ENCODE peak calls at places on chromosomes 2 and 18, in five cellular contexts. P is IMR-90, G is right atrium auricular region, A is sigmoid colon, N is lower leg skin. F is an unnamed sample.

GRCh38 chr2:241772063-241772499 is 4.5 kb upstream of the GAL3ST2 start:
- DNase-seq in N (no peak), G (peak), A (no peak), P (no peak), F (no peak)

GRCh38 chr2:31475692-31476091 is 61.1 kb upstream of the XDH start:
- DNase-seq in G (no peak), N (no peak), P (peak), A (no peak), F (no peak)

GRCh38 chr18:36127866-36128845 is 984 bp downstream of the SLC39A6 start:
- DNase-seq in N (no peak), G (no peak), A (no peak), P (peak), F (no peak)

GRCh38 chr2:228426502-228427216 is 245.2 kb upstream of the SPHKAP start:
- DNase-seq in G (no peak), P (no peak), N (no peak), A (no peak), F (no peak)

GRCh38 chr18:27278131-27278530 is 93.0 kb upstream of the CHST9 start:
- DNase-seq in G (no peak), A (no peak), N (no peak), P (no peak), F (no peak)

GRCh38 chr2:7612969-7613368 is 695.8 kb downstream of the RNF144A start:
- DNase-seq in N (no peak), A (no peak), G (no peak), P (peak), F (no peak)

GRCh38 chr2:209577376-209578357 is 153.8 kb downstream of the MAP2 start:
- DNase-seq in N (no peak), P (peak), A (no peak), G (no peak), F (no peak)

GRCh38 chr2:181589779-181590178 is 67.1 kb downstream of the CERKL start:
- DNase-seq in N (no peak), A (no peak), G (no peak), P (no peak), F (no peak)

GRCh38 chr2:124566518-124566970 is 541.5 kb downstream of the CNTNAP5 start:
- DNase-seq in P (no peak), A (no peak), G (no peak), N (no peak), F (no peak)

GRCh38 chr2:206846331-206846730 is 80.9 kb downstream of the FASTKD2 start:
- DNase-seq in N (no peak), P (no peak), A (no peak), G (no peak), F (no peak)

GRCh38 chr2:178241852-178242551 is 47.7 kb downstream of the OSBPL6 start:
- DNase-seq in N (no peak), G (peak), P (peak), A (peak), F (no peak)

GRCh38 chr2:238418999-238419546 is 7.7 kb upstream of the ASB1 start:
- DNase-seq in G (no peak), A (no peak), P (peak), N (no peak), F (no peak)

GRCh38 chr18:48797841-48798255 is 152.9 kb downstream of the SMAD7 start:
- DNase-seq in A (peak), G (peak), N (peak), P (no peak), F (no peak)

GRCh38 chr2:77421971-77422370 is 100.2 kb downstream of the LRRTM4 start:
- DNase-seq in P (no peak), N (no peak), G (no peak), A (no peak), F (no peak)

GRCh38 chr18:53556450-53556849 is 668.0 kb downstream of the MBD2 start:
- DNase-seq in P (no peak), G (no peak), N (no peak), A (no peak), F (no peak)

GRCh38 chr18:53551868-53552426 is 672.5 kb downstream of the MBD2 start:
- DNase-seq in N (no peak), A (no peak), P (no peak), G (no peak), F (no peak)

GRCh38 chr18:53553030-53553429 is 671.4 kb downstream of the MBD2 start:
- DNase-seq in N (no peak), G (no peak), P (no peak), A (no peak), F (no peak)
- TF ChIP-seq CTCF in N (no peak), G (no peak), P (no peak), A (no peak), F (no peak)

DNA sequence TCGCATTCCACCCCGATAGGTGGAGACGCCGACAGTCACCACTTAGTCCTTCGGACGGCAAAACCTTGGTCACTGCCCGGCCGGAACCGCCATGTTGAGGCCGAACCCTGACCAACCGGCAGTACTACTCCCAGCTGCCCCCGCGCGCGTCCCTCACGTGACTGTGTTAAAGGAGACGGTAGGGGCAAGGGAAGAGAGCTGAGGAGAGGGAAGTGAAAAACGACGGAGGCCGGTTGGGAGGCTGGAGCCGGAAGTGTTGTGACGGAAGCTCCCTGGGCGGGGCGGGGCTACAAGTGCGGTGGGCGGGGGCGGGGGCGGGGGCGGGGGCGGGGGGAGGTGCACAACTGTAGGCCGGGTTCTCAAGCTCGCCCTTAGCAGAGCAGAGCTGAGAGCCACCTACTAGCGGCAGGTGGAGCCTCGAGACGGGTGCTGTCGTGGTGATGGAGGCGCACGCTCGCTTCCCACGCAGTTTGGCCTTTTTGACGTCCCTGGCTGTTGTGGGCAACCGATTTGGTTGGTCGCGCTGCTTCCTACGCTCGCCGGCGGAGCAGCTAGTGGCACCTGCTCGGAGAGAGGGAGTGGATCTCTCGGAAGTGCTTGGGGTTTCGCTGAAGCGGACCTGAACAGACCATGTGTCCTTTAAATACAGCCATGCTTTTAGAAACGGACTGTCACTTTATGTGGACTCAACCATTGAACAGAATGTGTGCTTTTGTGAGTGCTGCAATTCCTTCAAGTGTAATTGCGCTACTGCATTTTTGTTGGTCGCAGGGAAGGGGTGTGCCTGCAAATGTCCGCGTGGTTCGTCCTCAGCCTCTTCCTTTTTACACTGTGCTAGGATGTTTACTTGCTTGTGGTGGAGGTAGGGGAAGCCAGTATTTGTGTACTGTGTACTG is at the start of gene TRAPPC8:
- DNase-seq in P (peak), G (peak), A (peak), N (peak), F (peak)
- TF ChIP-seq CTCF in P (no peak), G (no peak), A (no peak), N (no peak), F (no peak)

DNA sequence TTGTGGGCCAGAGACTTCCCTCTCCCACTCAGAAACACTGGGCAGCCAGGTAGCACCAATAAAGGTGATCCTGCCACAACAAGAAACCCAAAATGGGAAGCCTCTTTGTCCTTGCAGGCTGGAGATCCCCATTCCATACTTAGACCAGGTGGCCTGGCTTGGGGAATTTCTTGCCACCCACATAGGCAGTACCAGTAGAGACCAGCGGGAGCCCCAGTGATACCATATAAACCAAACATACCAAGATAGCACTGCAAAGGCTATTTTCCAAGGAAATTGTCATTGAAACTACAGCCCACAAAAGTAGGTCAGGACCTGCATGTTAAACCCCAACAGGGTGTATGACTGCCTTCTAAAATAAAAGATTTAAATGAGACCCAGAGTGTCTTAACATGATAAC is 171.6 kb downstream of the DIS3L2 start:
- DNase-seq in G (no peak), N (no peak), P (no peak), A (no peak), F (no peak)
- TF ChIP-seq CTCF in G (no peak), N (no peak), P (peak), A (no peak), F (no peak)

GRCh38 chr2:62774555-62775366 is 69.2 kb downstream of the EHBP1 start:
- DNase-seq in A (peak), P (peak), N (no peak), G (no peak), F (no peak)

GRCh38 chr2:62770629-62771028 is 65.1 kb downstream of the EHBP1 start:
- DNase-seq in G (no peak), N (no peak), A (no peak), P (no peak), F (no peak)

DNA sequence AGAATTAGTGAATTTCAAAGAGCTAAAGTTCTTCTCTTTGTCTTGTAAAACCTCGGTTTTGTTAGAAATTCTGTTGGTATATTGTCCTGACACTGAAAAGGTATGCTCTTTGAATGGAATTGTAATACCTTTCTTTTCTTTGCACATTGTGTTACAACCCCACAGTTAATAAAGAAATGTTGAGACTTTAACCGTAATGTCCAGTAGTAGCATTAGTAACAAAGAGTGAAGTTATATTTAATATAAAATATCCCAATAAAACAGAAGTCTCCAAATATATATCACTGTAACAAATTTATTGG is 69.8 kb downstream of the EHBP1 start:
- DNase-seq in P (no peak), N (no peak), G (no peak), A (no peak), F (no peak)
- TF ChIP-seq CTCF in P (no peak), N (no peak), G (no peak), A (peak), F (no peak)

GRCh38 chr2:118539290-118539689 is 308.2 kb downstream of the EN1 start:
- DNase-seq in P (peak), A (no peak), G (no peak), N (peak), F (no peak)
- TF ChIP-seq CTCF in P (peak), A (no peak), G (no peak), N (no peak), F (peak)

DNA sequence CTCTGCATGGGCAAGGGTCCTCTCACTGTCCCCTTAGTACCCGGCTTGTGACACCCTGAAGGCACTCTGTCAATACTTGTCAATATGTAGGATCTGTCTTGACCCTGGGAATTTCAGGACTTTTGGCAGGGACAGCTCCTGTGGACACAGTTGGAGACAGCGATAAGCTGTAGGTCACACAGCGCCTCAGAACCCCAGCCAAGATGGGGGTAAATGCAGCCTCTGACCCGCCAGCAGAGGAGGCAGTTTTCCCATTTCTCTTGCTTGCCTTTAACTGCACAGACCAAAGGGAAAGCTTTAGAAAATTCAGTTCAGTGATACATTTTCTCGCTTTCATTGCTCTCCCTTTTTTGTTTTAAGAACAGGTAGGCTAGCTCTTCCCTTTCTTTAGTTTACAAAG is 54.8 kb upstream of the KLHL29 start:
- DNase-seq in G (no peak), P (peak), N (no peak), A (no peak), F (no peak)
- TF ChIP-seq CTCF in G (no peak), P (peak), N (no peak), A (no peak), F (no peak)

GRCh38 chr2:218291934-218292699 is at the start of gene TMBIM1:
- DNase-seq in A (peak), P (peak), G (peak), N (peak), F (peak)

GRCh38 chr2:218293715-218294429 is 1.6 kb upstream of the TMBIM1 start:
- DNase-seq in G (no peak), N (no peak), A (no peak), P (no peak), F (no peak)

GRCh38 chr2:218294430-218294999 is 2.2 kb upstream of the TMBIM1 start:
- DNase-seq in G (no peak), A (no peak), N (no peak), P (no peak), F (no peak)

GRCh38 chr2:218291318-218291933 is 877 bp downstream of the TMBIM1 start:
- DNase-seq in A (no peak), P (peak), N (no peak), G (no peak), F (peak)

GRCh38 chr2:218292700-218293014 is 354 bp upstream of the TMBIM1 start:
- DNase-seq in N (no peak), P (no peak), A (no peak), G (no peak), F (no peak)
- TF ChIP-seq CTCF in N (no peak), P (no peak), A (peak), G (no peak), F (no peak)

GRCh38 chr2:205696541-205697441 is 14.5 kb downstream of the NRP2 start:
- DNase-seq in P (peak), A (peak), N (no peak), G (no peak), F (no peak)
- TF ChIP-seq CTCF in P (peak), A (peak), N (no peak), G (no peak), F (no peak)